ENCODE peak calls at places on chromosomes 4 and X, in seven cellular contexts. One of them, this sample, is unnamed.

GRCh38 chrX:30627818-30628652 is 25.2 kb upstream of the GK start:
- DNase-seq in NB4: peak; percentile 81
- DNase-seq in NCI-H2171 treated with DMSO at 0.1 percent for 48 hours: no peak
- DNase-seq in ovary: no peak
- DNase-seq in cardiac septum: no peak
- DNase-seq in activated T-cell treated with anti-CD3 and anti-CD28 coated beads for 1 hour: no peak
- DNase-seq in cardiac muscle cell: peak; percentile 21
- DNase-seq in this sample: no peak

GRCh38 chr4:40564004-40564403 is 65.7 kb downstream of the RBM47 start:
- DNase-seq in activated T-cell treated with anti-CD3 and anti-CD28 coated beads for 1 hour: no peak
- DNase-seq in cardiac muscle cell: no peak
- DNase-seq in cardiac septum: peak; percentile 84
- DNase-seq in NCI-H2171 treated with DMSO at 0.1 percent for 48 hours: no peak
- DNase-seq in ovary: no peak
- DNase-seq in NB4: peak; percentile 86
- DNase-seq in this sample: no peak

GRCh38 chr4:8592366-8593267 is at the start of gene CPZ:
- DNase-seq in ovary: peak; percentile 83
- DNase-seq in cardiac muscle cell: peak; percentile 44
- DNase-seq in cardiac septum: no peak
- DNase-seq in NB4: no peak
- DNase-seq in activated T-cell treated with anti-CD3 and anti-CD28 coated beads for 1 hour: no peak
- DNase-seq in NCI-H2171 treated with DMSO at 0.1 percent for 48 hours: no peak
- DNase-seq in this sample: no peak

GRCh38 chr4:41797260-41797659 is 48.7 kb upstream of the PHOX2B start:
- DNase-seq in NCI-H2171 treated with DMSO at 0.1 percent for 48 hours: no peak
- DNase-seq in ovary: no peak
- DNase-seq in cardiac septum: no peak
- DNase-seq in NB4: no peak
- DNase-seq in cardiac muscle cell: no peak
- DNase-seq in activated T-cell treated with anti-CD3 and anti-CD28 coated beads for 1 hour: no peak
- DNase-seq in this sample: no peak

GRCh38 chrX:56429581-56429980 is 133.8 kb upstream of the UBQLN2 start:
- DNase-seq in cardiac septum: no peak
- DNase-seq in NCI-H2171 treated with DMSO at 0.1 percent for 48 hours: no peak
- DNase-seq in activated T-cell treated with anti-CD3 and anti-CD28 coated beads for 1 hour: no peak
- DNase-seq in cardiac muscle cell: no peak
- DNase-seq in ovary: no peak
- DNase-seq in NB4: no peak
- DNase-seq in this sample: no peak

GRCh38 chr4:141255016-141255415 is 34.3 kb downstream of the ZNF330 start:
- DNase-seq in cardiac septum: no peak
- DNase-seq in NCI-H2171 treated with DMSO at 0.1 percent for 48 hours: no peak
- DNase-seq in ovary: no peak
- DNase-seq in activated T-cell treated with anti-CD3 and anti-CD28 coated beads for 1 hour: no peak
- DNase-seq in cardiac muscle cell: no peak
- DNase-seq in NB4: no peak
- DNase-seq in this sample: no peak

GRCh38 chrX:68827848-68828562 is 816 bp upstream of the EFNB1 start:
- DNase-seq in NCI-H2171 treated with DMSO at 0.1 percent for 48 hours: peak; percentile 48
- DNase-seq in activated T-cell treated with anti-CD3 and anti-CD28 coated beads for 1 hour: peak; percentile 66
- DNase-seq in ovary: peak; percentile 90
- DNase-seq in NB4: peak; percentile 77
- DNase-seq in cardiac septum: peak; percentile 87
- DNase-seq in cardiac muscle cell: peak; percentile 89
- DNase-seq in this sample: peak; percentile 64

GRCh38 chrX:130339408-130340222 is at the start of gene SLC25A14:
- DNase-seq in ovary: peak; percentile 76
- DNase-seq in NB4: peak; percentile 81
- DNase-seq in activated T-cell treated with anti-CD3 and anti-CD28 coated beads for 1 hour: peak; percentile 46
- DNase-seq in cardiac septum: peak; percentile 88
- DNase-seq in cardiac muscle cell: peak; percentile 82
- DNase-seq in NCI-H2171 treated with DMSO at 0.1 percent for 48 hours: peak; percentile 70
- DNase-seq in this sample: peak; percentile 58

GRCh38 chr4:47349323-47349722 is 114.2 kb downstream of the COMMD8 start:
- DNase-seq in cardiac septum: no peak
- DNase-seq in activated T-cell treated with anti-CD3 and anti-CD28 coated beads for 1 hour: no peak
- DNase-seq in ovary: no peak
- DNase-seq in NB4: no peak
- DNase-seq in NCI-H2171 treated with DMSO at 0.1 percent for 48 hours: no peak
- DNase-seq in cardiac muscle cell: no peak
- DNase-seq in this sample: no peak

GRCh38 chrX:11756354-11757318 is 1.4 kb upstream of the MSL3 start:
- DNase-seq in ovary: no peak
- DNase-seq in NCI-H2171 treated with DMSO at 0.1 percent for 48 hours: no peak
- DNase-seq in cardiac septum: no peak
- DNase-seq in activated T-cell treated with anti-CD3 and anti-CD28 coated beads for 1 hour: no peak
- DNase-seq in cardiac muscle cell: no peak
- DNase-seq in NB4: peak; percentile 20
- DNase-seq in this sample: no peak

GRCh38 chrX:55142206-55142918 is 53.5 kb downstream of the PAGE2 start:
- DNase-seq in activated T-cell treated with anti-CD3 and anti-CD28 coated beads for 1 hour: no peak
- DNase-seq in ovary: no peak
- DNase-seq in NB4: no peak
- DNase-seq in cardiac muscle cell: no peak
- DNase-seq in cardiac septum: no peak
- DNase-seq in NCI-H2171 treated with DMSO at 0.1 percent for 48 hours: no peak
- DNase-seq in this sample: no peak

GRCh38 chr4:23717528-23718248 is 172.2 kb downstream of the PPARGC1A start:
- DNase-seq in activated T-cell treated with anti-CD3 and anti-CD28 coated beads for 1 hour: no peak
- DNase-seq in cardiac septum: no peak
- DNase-seq in NB4: peak; percentile 41
- DNase-seq in ovary: no peak
- DNase-seq in cardiac muscle cell: peak; percentile 43
- DNase-seq in NCI-H2171 treated with DMSO at 0.1 percent for 48 hours: peak; percentile 5
- DNase-seq in this sample: no peak

GRCh38 chrX:2559124-2559523 is 58.3 kb upstream of the DHRSX start:
- DNase-seq in cardiac muscle cell: no peak
- DNase-seq in ovary: no peak
- DNase-seq in NB4: no peak
- DNase-seq in cardiac septum: no peak
- DNase-seq in activated T-cell treated with anti-CD3 and anti-CD28 coated beads for 1 hour: no peak
- DNase-seq in NCI-H2171 treated with DMSO at 0.1 percent for 48 hours: no peak
- DNase-seq in this sample: no peak

GRCh38 chr4:112327950-112328349 is 30.8 kb downstream of the ALPK1 start:
- DNase-seq in ovary: no peak
- DNase-seq in NCI-H2171 treated with DMSO at 0.1 percent for 48 hours: peak; percentile 75
- DNase-seq in cardiac muscle cell: peak; percentile 74
- DNase-seq in NB4: peak; percentile 62
- DNase-seq in cardiac septum: no peak
- DNase-seq in activated T-cell treated with anti-CD3 and anti-CD28 coated beads for 1 hour: no peak
- DNase-seq in this sample: no peak

GRCh38 chrX:112800901-112801775 is 39.5 kb downstream of the AMOT start:
- DNase-seq in NCI-H2171 treated with DMSO at 0.1 percent for 48 hours: no peak
- DNase-seq in activated T-cell treated with anti-CD3 and anti-CD28 coated beads for 1 hour: no peak
- DNase-seq in NB4: no peak
- DNase-seq in ovary: no peak
- DNase-seq in cardiac septum: no peak
- DNase-seq in cardiac muscle cell: no peak
- DNase-seq in this sample: no peak

GRCh38 chr4:116362603-116363002 is 722.8 kb downstream of the TRAM1L1 start:
- DNase-seq in NCI-H2171 treated with DMSO at 0.1 percent for 48 hours: peak; percentile 0
- DNase-seq in activated T-cell treated with anti-CD3 and anti-CD28 coated beads for 1 hour: no peak
- DNase-seq in NB4: no peak
- DNase-seq in cardiac septum: no peak
- DNase-seq in cardiac muscle cell: no peak
- DNase-seq in ovary: no peak
- DNase-seq in this sample: no peak

GRCh38 chrX:153055827-153056748 is at the start of gene PNMA3:
- DNase-seq in cardiac septum: no peak
- DNase-seq in activated T-cell treated with anti-CD3 and anti-CD28 coated beads for 1 hour: no peak
- DNase-seq in NB4: no peak
- DNase-seq in cardiac muscle cell: no peak
- DNase-seq in NCI-H2171 treated with DMSO at 0.1 percent for 48 hours: no peak
- DNase-seq in ovary: no peak
- DNase-seq in this sample: no peak

GRCh38 chr4:106021737-106022410 is 126.6 kb downstream of the NPNT start:
- DNase-seq in NCI-H2171 treated with DMSO at 0.1 percent for 48 hours: no peak
- DNase-seq in ovary: no peak
- DNase-seq in NB4: peak; percentile 9
- DNase-seq in cardiac muscle cell: peak; percentile 85
- DNase-seq in activated T-cell treated with anti-CD3 and anti-CD28 coated beads for 1 hour: no peak
- DNase-seq in cardiac septum: no peak
- DNase-seq in this sample: no peak

GRCh38 chrX:115650916-115651315 is 89.9 kb downstream of the PLS3 start:
- DNase-seq in activated T-cell treated with anti-CD3 and anti-CD28 coated beads for 1 hour: no peak
- DNase-seq in cardiac muscle cell: peak; percentile 46
- DNase-seq in ovary: peak; percentile 47
- DNase-seq in NB4: peak; percentile 38
- DNase-seq in NCI-H2171 treated with DMSO at 0.1 percent for 48 hours: peak; percentile 25
- DNase-seq in cardiac septum: no peak
- DNase-seq in this sample: no peak

GRCh38 chr4:46886711-46887110 is 22.3 kb downstream of the COX7B2 start:
- DNase-seq in activated T-cell treated with anti-CD3 and anti-CD28 coated beads for 1 hour: no peak
- DNase-seq in NCI-H2171 treated with DMSO at 0.1 percent for 48 hours: no peak
- DNase-seq in cardiac septum: no peak
- DNase-seq in ovary: no peak
- DNase-seq in cardiac muscle cell: peak; percentile 9
- DNase-seq in NB4: peak; percentile 31
- DNase-seq in this sample: no peak

GRCh38 chr4:109735566-109736454 is 5.9 kb upstream of the PLA2G12A start:
- DNase-seq in ovary: no peak
- DNase-seq in NCI-H2171 treated with DMSO at 0.1 percent for 48 hours: peak; percentile 2
- DNase-seq in cardiac septum: no peak
- DNase-seq in cardiac muscle cell: peak; percentile 67
- DNase-seq in NB4: no peak
- DNase-seq in activated T-cell treated with anti-CD3 and anti-CD28 coated beads for 1 hour: no peak
- DNase-seq in this sample: no peak

GRCh38 chrX:17590892-17591740 is 146.2 kb upstream of the SCML1 start:
- DNase-seq in NB4: peak; percentile 50
- DNase-seq in NCI-H2171 treated with DMSO at 0.1 percent for 48 hours: peak; percentile 42
- DNase-seq in ovary: peak; percentile 73
- DNase-seq in cardiac muscle cell: peak; percentile 85
- DNase-seq in cardiac septum: no peak
- DNase-seq in activated T-cell treated with anti-CD3 and anti-CD28 coated beads for 1 hour: no peak
- DNase-seq in this sample: peak; percentile 5

GRCh38 chr4:16785800-16786527 is 112.5 kb downstream of the LDB2 start:
- DNase-seq in NCI-H2171 treated with DMSO at 0.1 percent for 48 hours: no peak
- DNase-seq in cardiac muscle cell: peak; percentile 35
- DNase-seq in ovary: no peak
- DNase-seq in NB4: no peak
- DNase-seq in activated T-cell treated with anti-CD3 and anti-CD28 coated beads for 1 hour: no peak
- DNase-seq in cardiac septum: no peak
- DNase-seq in this sample: no peak

GRCh38 chrX:115189646-115190635 is 731 bp downstream of the RBMXL3 start:
- DNase-seq in NCI-H2171 treated with DMSO at 0.1 percent for 48 hours: no peak
- DNase-seq in ovary: no peak
- DNase-seq in activated T-cell treated with anti-CD3 and anti-CD28 coated beads for 1 hour: no peak
- DNase-seq in NB4: no peak
- DNase-seq in cardiac septum: no peak
- DNase-seq in cardiac muscle cell: no peak
- DNase-seq in this sample: no peak

GRCh38 chrX:74465424-74465823 is 44.1 kb downstream of the SLC16A2 start:
- DNase-seq in NCI-H2171 treated with DMSO at 0.1 percent for 48 hours: no peak
- DNase-seq in activated T-cell treated with anti-CD3 and anti-CD28 coated beads for 1 hour: no peak
- DNase-seq in ovary: no peak
- DNase-seq in cardiac muscle cell: peak; percentile 60
- DNase-seq in NB4: no peak
- DNase-seq in cardiac septum: no peak
- DNase-seq in this sample: no peak

GRCh38 chrX:119899125-119899524 is 3.4 kb downstream of the AKAP14 start:
- DNase-seq in cardiac muscle cell: no peak
- DNase-seq in activated T-cell treated with anti-CD3 and anti-CD28 coated beads for 1 hour: no peak
- DNase-seq in cardiac septum: peak; percentile 6
- DNase-seq in NCI-H2171 treated with DMSO at 0.1 percent for 48 hours: no peak
- DNase-seq in NB4: peak; percentile 89
- DNase-seq in ovary: no peak
- DNase-seq in this sample: no peak

GRCh38 chr4:54005475-54005874 is 58.9 kb downstream of the CHIC2 start:
- DNase-seq in cardiac muscle cell: peak; percentile 63
- DNase-seq in activated T-cell treated with anti-CD3 and anti-CD28 coated beads for 1 hour: no peak
- DNase-seq in NCI-H2171 treated with DMSO at 0.1 percent for 48 hours: no peak
- DNase-seq in ovary: no peak
- DNase-seq in NB4: no peak
- DNase-seq in cardiac septum: no peak
- DNase-seq in this sample: no peak

GRCh38 chrX:18441780-18442367 is 16.5 kb downstream of the CDKL5 start:
- DNase-seq in NB4: no peak
- DNase-seq in NCI-H2171 treated with DMSO at 0.1 percent for 48 hours: no peak
- DNase-seq in cardiac muscle cell: no peak
- DNase-seq in cardiac septum: no peak
- DNase-seq in activated T-cell treated with anti-CD3 and anti-CD28 coated beads for 1 hour: no peak
- DNase-seq in ovary: no peak
- DNase-seq in this sample: no peak

GRCh38 chr4:26525136-26525535 is 34.9 kb upstream of the CCKAR start:
- DNase-seq in NCI-H2171 treated with DMSO at 0.1 percent for 48 hours: no peak
- DNase-seq in cardiac muscle cell: peak; percentile 14
- DNase-seq in cardiac septum: no peak
- DNase-seq in activated T-cell treated with anti-CD3 and anti-CD28 coated beads for 1 hour: no peak
- DNase-seq in NB4: no peak
- DNase-seq in ovary: no peak
- DNase-seq in this sample: no peak

GRCh38 chrX:134753185-134754008 is 95.1 kb upstream of the PLAC1 start:
- DNase-seq in ovary: no peak
- DNase-seq in activated T-cell treated with anti-CD3 and anti-CD28 coated beads for 1 hour: no peak
- DNase-seq in cardiac muscle cell: peak; percentile 71
- DNase-seq in NCI-H2171 treated with DMSO at 0.1 percent for 48 hours: peak; percentile 88
- DNase-seq in NB4: peak; percentile 24
- DNase-seq in cardiac septum: no peak
- DNase-seq in this sample: no peak

GRCh38 chr4:26916195-26916594 is 55.6 kb downstream of the STIM2 start:
- DNase-seq in NB4: no peak
- DNase-seq in ovary: no peak
- DNase-seq in NCI-H2171 treated with DMSO at 0.1 percent for 48 hours: peak; percentile 14
- DNase-seq in activated T-cell treated with anti-CD3 and anti-CD28 coated beads for 1 hour: no peak
- DNase-seq in cardiac muscle cell: peak; percentile 32
- DNase-seq in cardiac septum: no peak
- DNase-seq in this sample: no peak

GRCh38 chr4:3423952-3424351 is 17.8 kb upstream of the HGFAC start:
- DNase-seq in cardiac septum: no peak
- DNase-seq in activated T-cell treated with anti-CD3 and anti-CD28 coated beads for 1 hour: no peak
- DNase-seq in NB4: no peak
- DNase-seq in NCI-H2171 treated with DMSO at 0.1 percent for 48 hours: no peak
- DNase-seq in cardiac muscle cell: no peak
- DNase-seq in ovary: no peak
- DNase-seq in this sample: no peak

GRCh38 chr4:26320159-26320452 is 708 bp upstream of the RBPJ start:
- DNase-seq in activated T-cell treated with anti-CD3 and anti-CD28 coated beads for 1 hour: peak; percentile 26
- DNase-seq in ovary: no peak
- DNase-seq in NB4: no peak
- DNase-seq in NCI-H2171 treated with DMSO at 0.1 percent for 48 hours: no peak
- DNase-seq in cardiac muscle cell: peak; percentile 42
- DNase-seq in cardiac septum: no peak
- DNase-seq in this sample: no peak

GRCh38 chrX:12021708-12022107 is 116.6 kb upstream of the FRMPD4 start:
- DNase-seq in NB4: no peak
- DNase-seq in cardiac septum: no peak
- DNase-seq in ovary: no peak
- DNase-seq in activated T-cell treated with anti-CD3 and anti-CD28 coated beads for 1 hour: no peak
- DNase-seq in NCI-H2171 treated with DMSO at 0.1 percent for 48 hours: no peak
- DNase-seq in cardiac muscle cell: peak; percentile 38
- DNase-seq in this sample: no peak

GRCh38 chr4:8192748-8193738 is 6.0 kb upstream of the SH3TC1 start:
- DNase-seq in cardiac muscle cell: peak; percentile 65
- DNase-seq in ovary: no peak
- DNase-seq in activated T-cell treated with anti-CD3 and anti-CD28 coated beads for 1 hour: no peak
- DNase-seq in NB4: peak; percentile 63
- DNase-seq in cardiac septum: no peak
- DNase-seq in NCI-H2171 treated with DMSO at 0.1 percent for 48 hours: peak; percentile 61
- DNase-seq in this sample: no peak

GRCh38 chr4:183200453-183200852 is 101.4 kb downstream of the WWC2 start:
- DNase-seq in NB4: no peak
- DNase-seq in cardiac septum: no peak
- DNase-seq in activated T-cell treated with anti-CD3 and anti-CD28 coated beads for 1 hour: no peak
- DNase-seq in ovary: peak; percentile 24
- DNase-seq in cardiac muscle cell: peak; percentile 97
- DNase-seq in NCI-H2171 treated with DMSO at 0.1 percent for 48 hours: no peak
- DNase-seq in this sample: no peak

GRCh38 chr4:41339812-41340809 is 83.4 kb downstream of the UCHL1 start:
- DNase-seq in cardiac muscle cell: peak; percentile 48
- DNase-seq in NB4: no peak
- DNase-seq in activated T-cell treated with anti-CD3 and anti-CD28 coated beads for 1 hour: no peak
- DNase-seq in cardiac septum: no peak
- DNase-seq in ovary: no peak
- DNase-seq in NCI-H2171 treated with DMSO at 0.1 percent for 48 hours: peak; percentile 41
- DNase-seq in this sample: no peak

GRCh38 chr4:153204247-153205027 is at the start of gene TRIM2:
- DNase-seq in NCI-H2171 treated with DMSO at 0.1 percent for 48 hours: peak; percentile 81
- DNase-seq in NB4: no peak
- DNase-seq in ovary: peak; percentile 86
- DNase-seq in activated T-cell treated with anti-CD3 and anti-CD28 coated beads for 1 hour: no peak
- DNase-seq in cardiac septum: no peak
- DNase-seq in cardiac muscle cell: peak; percentile 85
- DNase-seq in this sample: no peak